ENCODE peak calls at places on chromosome 19, in five cellular contexts. M, I, K, R and S are unnamed samples.
A peak's percentile ranks its signal among the peaks of the same experiment; 100 is the strongest.

GRCh38 chr19:16088985-16089846 is 12.9 kb downstream of the TPM4 start:
- DNase-seq in M (no peak), I (no peak), K (no peak), R (no peak), S (peak; percentile 58)

GRCh38 chr19:36771275-36772231 is 1.1 kb downstream of the ZNF850 start:
- DNase-seq in M (peak; percentile 84), I (peak; percentile 62), K (peak; percentile 49), R (peak; percentile 14), S (peak; percentile 81)

GRCh38 chr19:52825765-52826164 is 4.3 kb upstream of the ZNF28 start:
- DNase-seq in M (no peak), I (no peak), K (no peak), R (no peak), S (no peak)

GRCh38 chr19:46487802-46488445 is 7.7 kb downstream of the PNMA8B start:
- DNase-seq in M (peak; percentile 95), I (peak; percentile 83), K (no peak), R (peak; percentile 85), S (peak; percentile 86)

GRCh38 chr19:20365146-20365545 is 198.1 kb downstream of the ZNF486 start:
- DNase-seq in M (no peak), I (no peak), K (no peak), R (no peak), S (no peak)

GRCh38 chr19:35783469-35784400 is 8.4 kb downstream of the ARHGAP33 start:
- DNase-seq in M (peak; percentile 76), I (no peak), K (no peak), R (no peak), S (no peak)

GRCh38 chr19:5987077-5987818 is 9.3 kb upstream of the RANBP3 start:
- DNase-seq in M (peak; percentile 91), I (peak; percentile 89), K (peak; percentile 27), R (peak; percentile 77), S (peak; percentile 73)

GRCh38 chr19:47778954-47779351 is 450 bp downstream of the SELENOW start:
- DNase-seq in M (no peak), I (no peak), K (no peak), R (no peak), S (peak; percentile 39)

GRCh38 chr19:6580313-6580712 is 10.6 kb downstream of the CD70 start:
- DNase-seq in M (no peak), I (no peak), K (no peak), R (no peak), S (peak; percentile 67)

GRCh38 chr19:4140237-4140711 is 13.2 kb upstream of the CREB3L3 start:
- DNase-seq in M (peak; percentile 78), I (no peak), K (no peak), R (no peak), S (peak; percentile 17)

GRCh38 chr19:32881766-32882165 is 12.2 kb upstream of the SLC7A9 start:
- DNase-seq in M (no peak), I (peak; percentile 22), K (no peak), R (no peak), S (no peak)

GRCh38 chr19:18290250-18291018 is 9.0 kb upstream of the JUND start:
- DNase-seq in M (peak; percentile 54), I (peak; percentile 40), K (no peak), R (no peak), S (no peak)

GRCh38 chr19:4023600-4024398 is 16.3 kb downstream of the PIAS4 start:
- DNase-seq in M (no peak), I (no peak), K (no peak), R (no peak), S (no peak)

GRCh38 chr19:12596927-12597548 is 13.6 kb downstream of the ZNF490 start:
- DNase-seq in M (no peak), I (no peak), K (no peak), R (no peak), S (no peak)

GRCh38 chr19:5171711-5172110 is 168.9 kb downstream of the PTPRS start:
- DNase-seq in M (no peak), I (no peak), K (no peak), R (no peak), S (peak; percentile 50)

GRCh38 chr19:47511128-47511517 is 3.7 kb downstream of the NAPA start:
- DNase-seq in M (no peak), I (peak; percentile 65), K (no peak), R (no peak), S (no peak)

GRCh38 chr19:988510-988909 is 4.4 kb downstream of the WDR18 start:
- DNase-seq in M (no peak), I (no peak), K (no peak), R (no peak), S (no peak)

GRCh38 chr19:46180701-46181385 is 32.8 kb downstream of the IGFL2 start:
- DNase-seq in M (peak; percentile 6), I (no peak), K (no peak), R (no peak), S (no peak)

GRCh38 chr19:16366433-16367268 is 42.0 kb downstream of the KLF2 start:
- DNase-seq in M (no peak), I (no peak), K (peak; percentile 85), R (no peak), S (no peak)

GRCh38 chr19:16661480-16662034 is 618 bp downstream of the TMEM38A start:
- DNase-seq in M (peak; percentile 69), I (peak; percentile 33), K (peak; percentile 36), R (peak; percentile 17), S (peak; percentile 6)

GRCh38 chr19:13995017-13995728 is 10.9 kb downstream of the RFX1 start:
- DNase-seq in M (no peak), I (no peak), K (no peak), R (no peak), S (no peak)

GRCh38 chr19:42132851-42133528 is 744 bp upstream of the POU2F2 start:
- DNase-seq in M (peak; percentile 95), I (peak; percentile 78), K (no peak), R (peak; percentile 88), S (peak; percentile 92)

GRCh38 chr19:18119243-18120105 is 21.9 kb downstream of the MAST3 start:
- DNase-seq in M (no peak), I (no peak), K (no peak), R (no peak), S (no peak)

GRCh38 chr19:13974073-13974472 is 21.8 kb downstream of the DCAF15 start:
- DNase-seq in M (peak; percentile 94), I (peak; percentile 47), K (no peak), R (no peak), S (no peak)

GRCh38 chr19:58338336-58338735 is 11.5 kb downstream of the ZSCAN22 start:
- DNase-seq in M (no peak), I (no peak), K (no peak), R (no peak), S (no peak)

GRCh38 chr19:14127929-14128509 is 8.4 kb downstream of the ASF1B start:
- DNase-seq in M (no peak), I (no peak), K (peak; percentile 53), R (no peak), S (no peak)

GRCh38 chr19:13398780-13399726 is 107.2 kb downstream of the CACNA1A start:
- DNase-seq in M (no peak), I (no peak), K (no peak), R (no peak), S (no peak)

GRCh38 chr19:664913-665443 is 2.0 kb upstream of the RNF126 start:
- DNase-seq in M (peak; percentile 98), I (peak; percentile 83), K (peak; percentile 34), R (peak; percentile 88), S (peak; percentile 87)

GRCh38 chr19:10120538-10121198 is 969 bp upstream of the EIF3G start:
- DNase-seq in M (no peak), I (no peak), K (no peak), R (no peak), S (no peak)

GRCh38 chr19:53870485-53870844 is 2.8 kb downstream of the MYADM start:
- DNase-seq in M (peak; percentile 59), I (peak; percentile 60), K (no peak), R (no peak), S (no peak)

GRCh38 chr19:750640-751423 is at the start of gene MISP:
- DNase-seq in M (no peak), I (peak; percentile 84), K (no peak), R (no peak), S (peak; percentile 94)

GRCh38 chr19:40502647-40503046 is 35.8 kb downstream of the SPTBN4 start:
- DNase-seq in M (peak; percentile 81), I (peak; percentile 55), K (no peak), R (no peak), S (peak; percentile 63)
- TF ChIP-seq CTCF in M (peak; percentile 70), I (peak; percentile 11), K (peak; percentile 21), R (peak; percentile 33), S (peak; percentile 29)

GRCh38 chr19:8363803-8364771 is at the start of gene ANGPTL4:
- DNase-seq in M (peak; percentile 87), I (peak; percentile 82), K (no peak), R (peak; percentile 23), S (peak; percentile 40)
- TF ChIP-seq CTCF in M (peak; percentile 39), I (peak; percentile 10), K (no peak), R (peak; percentile 35), S (no peak)

DNA sequence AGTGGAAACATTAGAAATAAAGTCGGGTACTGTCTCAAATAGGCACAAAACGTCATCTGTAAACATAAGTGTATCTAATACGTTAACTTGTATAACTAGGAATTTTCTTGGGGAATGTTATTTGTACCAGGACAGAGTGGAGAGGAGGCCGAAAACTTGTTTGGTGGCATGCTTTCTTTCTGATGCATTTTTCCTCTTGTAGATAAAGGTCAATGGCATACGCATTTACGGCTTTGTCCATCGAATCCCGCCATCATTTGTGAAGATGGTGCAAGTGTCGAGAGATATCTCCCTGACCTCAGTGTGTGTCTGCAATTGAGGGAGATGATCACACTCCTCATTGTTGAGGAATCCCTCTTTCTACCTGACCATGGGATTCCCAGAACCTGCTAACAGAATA is 4.7 kb downstream of the LGALS13 start:
- DNase-seq in M (no peak), I (no peak), K (no peak), R (no peak), S (no peak)
- TF ChIP-seq CTCF in M (no peak), I (no peak), K (no peak), R (no peak), S (no peak)

GRCh38 chr19:7597689-7598088 is 2.0 kb downstream of the CAMSAP3 start:
- DNase-seq in M (no peak), I (peak; percentile 40), K (no peak), R (no peak), S (no peak)
- TF ChIP-seq CTCF in M (no peak), I (no peak), K (no peak), R (no peak), S (no peak)

GRCh38 chr19:38134538-38135149 is 89.4 kb downstream of the DPF1 start:
- DNase-seq in M (peak; percentile 83), I (peak; percentile 27), K (peak; percentile 13), R (no peak), S (peak; percentile 44)
- TF ChIP-seq CTCF in M (peak; percentile 79), I (no peak), K (peak; percentile 72), R (peak; percentile 62), S (peak; percentile 71)

GRCh38 chr19:55549500-55550320 is 4.4 kb upstream of the SBK3 start:
- DNase-seq in M (peak; percentile 83), I (peak; percentile 35), K (no peak), R (no peak), S (peak; percentile 56)
- TF ChIP-seq CTCF in M (peak; percentile 51), I (no peak), K (no peak), R (no peak), S (no peak)